ENCODE peak calls at places on chromosome X, in six cellular contexts. K is K562, S is HCT116, Y is H1, U is HepG2, H is GM12878. M is an unnamed sample.

GRCh38 chrX:87583679-87584078 is 66.1 kb downstream of the KLHL4 start:
- DNase-seq in K (no peak), S (no peak), Y (peak; percentile 5), U (peak; percentile 3), H (no peak), M (peak; percentile 46)

GRCh38 chrX:10589098-10589497 is 31.3 kb downstream of the MID1 start:
- DNase-seq in K (no peak), S (no peak), Y (no peak), U (no peak), H (no peak), M (no peak)

GRCh38 chrX:109632906-109633504 is 8.0 kb upstream of the KCNE5 start:
- DNase-seq in K (peak; percentile 34), S (no peak), Y (no peak), U (no peak), H (no peak), M (peak; percentile 16)

GRCh38 chrX:134459683-134460004 is 321 bp upstream of the HPRT1 start:
- DNase-seq in K (no peak), S (no peak), Y (no peak), U (peak; percentile 8), H (no peak), M (peak; percentile 3)

GRCh38 chrX:49041683-49042529 is 1.3 kb downstream of the TFE3 start:
- DNase-seq in K (no peak), S (no peak), Y (no peak), U (no peak), H (no peak), M (no peak)

GRCh38 chrX:51614353-51614752 is 4.4 kb downstream of the CENPVL3 start:
- DNase-seq in K (peak; percentile 26), S (peak; percentile 6), Y (no peak), U (peak; percentile 2), H (no peak), M (peak; percentile 13)

GRCh38 chrX:45591650-45592049 is 391.0 kb upstream of the DIPK2B start:
- DNase-seq in K (no peak), S (no peak), Y (no peak), U (no peak), H (no peak), M (no peak)

GRCh38 chrX:23341452-23341851 is 6.8 kb downstream of the PTCHD1 start:
- DNase-seq in K (no peak), S (no peak), Y (no peak), U (no peak), H (no peak), M (no peak)

GRCh38 chrX:80812176-80812575 is 2.5 kb upstream of the BRWD3 start:
- DNase-seq in K (no peak), S (no peak), Y (no peak), U (peak; percentile 18), H (no peak), M (no peak)

GRCh38 chrX:107827137-107827831 is 1.6 kb downstream of the MID2 start:
- DNase-seq in K (no peak), S (no peak), Y (no peak), U (no peak), H (no peak), M (no peak)

GRCh38 chrX:131812847-131813825 is 210.0 kb upstream of the STK26 start:
- DNase-seq in K (peak; percentile 22), S (no peak), Y (no peak), U (no peak), H (peak; percentile 92), M (no peak)

GRCh38 chrX:53674581-53674980 is 11.9 kb downstream of the HUWE1 start:
- DNase-seq in K (no peak), S (no peak), Y (no peak), U (no peak), H (no peak), M (no peak)

GRCh38 chrX:107562482-107562881 is 65.8 kb upstream of the PRPS1 start:
- DNase-seq in K (no peak), S (no peak), Y (no peak), U (no peak), H (no peak), M (no peak)

GRCh38 chrX:48703642-48704481 is 7.3 kb downstream of the SUV39H1 start:
- DNase-seq in K (no peak), S (no peak), Y (no peak), U (no peak), H (no peak), M (no peak)

GRCh38 chrX:66163447-66163846 is 600 bp upstream of the HEPH start:
- DNase-seq in K (no peak), S (no peak), Y (no peak), U (no peak), H (peak; percentile 9), M (no peak)

GRCh38 chrX:154121207-154121606 is 22.8 kb upstream of the OPN1LW start:
- DNase-seq in K (no peak), S (no peak), Y (no peak), U (no peak), H (no peak), M (no peak)

GRCh38 chrX:68307767-68308166 is 125.5 kb downstream of the OPHN1 start:
- DNase-seq in K (no peak), S (peak; percentile 12), Y (no peak), U (no peak), H (no peak), M (no peak)

GRCh38 chrX:39753296-39753996 is 344.3 kb downstream of the BCOR start:
- DNase-seq in K (peak; percentile 66), S (no peak), Y (no peak), U (no peak), H (no peak), M (no peak)

GRCh38 chrX:131366387-131366786 is 77.3 kb upstream of the IGSF1 start:
- DNase-seq in K (no peak), S (no peak), Y (no peak), U (peak; percentile 27), H (no peak), M (no peak)

GRCh38 chrX:103356023-103356798 is at the start of gene TCEAL9:
- DNase-seq in K (peak; percentile 14), S (peak; percentile 29), Y (no peak), U (peak; percentile 51), H (no peak), M (no peak)

GRCh38 chrX:17831255-17831654 is 29.8 kb downstream of the RAI2 start:
- DNase-seq in K (no peak), S (no peak), Y (no peak), U (no peak), H (no peak), M (no peak)

GRCh38 chrX:133956570-133957340 is 28.6 kb downstream of the GPC3 start:
- DNase-seq in K (no peak), S (no peak), Y (no peak), U (no peak), H (no peak), M (no peak)

GRCh38 chrX:40172980-40173661 is 75.4 kb upstream of the BCOR start:
- DNase-seq in K (no peak), S (no peak), Y (no peak), U (peak; percentile 77), H (no peak), M (no peak)

GRCh38 chrX:53116101-53116500 is 22.2 kb downstream of the KANTR start:
- DNase-seq in K (no peak), S (no peak), Y (no peak), U (no peak), H (no peak), M (no peak)

GRCh38 chrX:108439434-108439883 is at the start of gene COL4A5:
- DNase-seq in K (peak; percentile 65), S (peak; percentile 80), Y (peak; percentile 21), U (peak; percentile 84), H (no peak), M (peak; percentile 74)

GRCh38 chrX:102339312-102340298 is 92.6 kb downstream of the NXF2 start:
- DNase-seq in K (no peak), S (no peak), Y (no peak), U (no peak), H (no peak), M (no peak)

DNA sequence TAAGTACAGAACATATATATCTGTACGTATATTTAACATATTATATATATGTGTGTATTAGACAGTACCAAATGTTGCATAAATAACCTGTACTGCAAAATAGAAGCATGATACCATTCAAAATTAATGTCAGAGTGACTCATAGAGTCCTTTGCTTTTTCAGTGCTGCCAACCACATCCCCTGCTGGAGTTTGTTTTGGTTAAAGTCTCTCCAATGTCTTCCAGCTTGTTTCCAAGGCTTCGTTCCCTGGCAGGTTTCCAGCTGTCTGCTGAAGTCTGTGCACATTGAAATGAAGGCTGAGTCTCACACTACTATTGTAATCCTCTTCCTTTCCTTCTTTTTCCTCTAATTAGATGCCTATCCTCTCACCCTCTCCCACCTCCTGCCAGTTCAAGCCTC is 14.9 kb downstream of the NRK start:
- DNase-seq in K (no peak), S (no peak), Y (no peak), U (no peak), H (no peak), M (no peak)
- TF ChIP-seq ZNF274 in K (no peak), S (no peak), Y (no peak), U (no peak), H (no peak), M (no peak)

GRCh38 chrX:125782184-125782583 is 383.9 kb downstream of the DCAF12L2 start:
- DNase-seq in K (no peak), S (no peak), Y (peak; percentile 0), U (no peak), H (no peak), M (no peak)
- TF ChIP-seq ZNF274 in K (no peak), S (no peak), Y (no peak), U (no peak), H (no peak), M (no peak)

DNA sequence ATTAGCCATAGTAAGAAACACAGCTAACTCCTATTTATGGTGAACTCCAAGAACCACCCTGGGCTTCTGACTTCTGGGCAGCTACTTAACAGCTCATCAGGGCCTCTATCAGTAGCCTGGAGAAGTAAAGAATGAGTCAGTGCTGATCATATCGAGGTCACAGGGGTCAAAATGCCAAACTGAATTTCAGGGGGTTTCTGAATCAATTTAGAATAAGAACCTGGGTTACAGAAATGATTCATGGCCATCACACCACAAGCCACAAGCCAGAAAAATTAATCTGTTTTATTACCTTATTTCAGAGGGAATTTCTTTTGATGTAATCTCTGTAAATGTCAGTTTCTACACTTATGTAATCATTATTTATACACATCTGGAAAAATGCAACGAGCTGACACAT is 64.4 kb downstream of the CHST7 start:
- DNase-seq in K (peak; percentile 7), S (no peak), Y (no peak), U (no peak), H (peak; percentile 60), M (no peak)
- TF ChIP-seq ZNF274 in K (no peak), S (no peak), Y (no peak), U (no peak), H (no peak), M (no peak)

GRCh38 chrX:118974088-118974907 is at the start of gene LONRF3:
- DNase-seq in K (peak; percentile 42), S (no peak), Y (no peak), U (peak; percentile 58), H (no peak), M (no peak)
- TF ChIP-seq ZNF274 in K (no peak), S (no peak), Y (no peak), U (no peak), H (no peak), M (no peak)

M was measured in NT2/D1.